ENCODE peak calls at places on chromosomes 12 and 14, in ten cellular contexts. L is AG10803; K is stomach; M is uterus; D is epithelial cell of esophagus; T is foreskin fibroblast; F is CD8-positive, alpha-beta T cell; V is neural progenitor cell; W is fibroblast of mammary gland; Y is heart left ventricle. A is an unnamed sample.

GRCh38 chr12:124374567-124374966 is 79.7 kb downstream of the RFLNA start:
- DNase-seq in F (no peak), L (no peak), V (no peak), T (no peak), Y (no peak), K (no peak), M (no peak), W (no peak), D (no peak), A (no peak)

GRCh38 chr12:46292754-46293402 is 24.0 kb upstream of the SLC38A1 start:
- DNase-seq in M (no peak), L (peak), V (no peak), W (peak), K (no peak), F (no peak), Y (no peak), D (peak), T (no peak), A (no peak)

GRCh38 chr12:55838361-55838760 is 4.4 kb downstream of the MMP19 start:
- DNase-seq in M (no peak), F (no peak), T (no peak), L (no peak), K (no peak), Y (no peak), W (no peak), D (no peak), V (no peak), A (no peak)

GRCh38 chr14:100065942-100066574 is 836 bp downstream of the EVL start:
- DNase-seq in Y (no peak), T (no peak), L (no peak), F (peak), W (peak), D (no peak), V (no peak), M (no peak), K (peak), A (no peak)

GRCh38 chr12:114918535-114919233 is 234.7 kb upstream of the TBX3 start:
- DNase-seq in W (peak), L (peak), V (no peak), Y (no peak), M (no peak), F (no peak), D (peak), K (no peak), T (peak), A (no peak)

GRCh38 chr14:92487513-92488133 is 26.0 kb upstream of the RIN3 start:
- DNase-seq in Y (no peak), D (no peak), V (no peak), K (no peak), W (no peak), F (no peak), T (no peak), L (no peak), M (no peak), A (no peak)

GRCh38 chr12:51822956-51823355 is 25.6 kb downstream of the FIGNL2 start:
- DNase-seq in K (no peak), F (no peak), L (no peak), T (no peak), M (no peak), W (no peak), D (no peak), V (no peak), Y (no peak), A (no peak)

GRCh38 chr12:90679674-90680073 is 275.3 kb downstream of the CCER1 start:
- DNase-seq in Y (no peak), F (no peak), K (no peak), V (no peak), M (no peak), T (no peak), D (peak), W (no peak), L (no peak), A (no peak)

GRCh38 chr12:53726342-53726741 is 910 bp downstream of the CALCOCO1 start:
- DNase-seq in V (no peak), F (no peak), D (peak), Y (no peak), L (no peak), K (no peak), M (no peak), W (no peak), T (no peak), A (no peak)

GRCh38 chr12:75812341-75813018 is 219.1 kb downstream of the PHLDA1 start:
- DNase-seq in Y (no peak), T (peak), V (peak), L (peak), K (no peak), D (no peak), M (peak), W (peak), F (no peak), A (no peak)

GRCh38 chr14:23209651-23210423 is 26.4 kb upstream of the SLC7A8 start:
- DNase-seq in Y (no peak), T (peak), K (no peak), D (peak), F (no peak), L (no peak), W (peak), M (no peak), V (no peak), A (no peak)

GRCh38 chr14:104385189-104386135 is 194.1 kb upstream of the C14orf180 start:
- DNase-seq in K (no peak), Y (no peak), D (no peak), T (no peak), M (peak), V (no peak), W (no peak), F (no peak), L (no peak), A (no peak)

GRCh38 chr14:104974146-104974541 is 4.0 kb downstream of the AHNAK2 start:
- DNase-seq in K (no peak), Y (no peak), W (no peak), F (no peak), T (no peak), M (no peak), V (no peak), D (no peak), L (no peak), A (no peak)

GRCh38 chr12:26857465-26858176 is 24.6 kb upstream of the ITPR2 start:
- DNase-seq in Y (no peak), D (no peak), K (no peak), W (no peak), F (no peak), T (no peak), V (no peak), M (no peak), L (no peak), A (no peak)

GRCh38 chr12:116672842-116673516 is 64.9 kb downstream of the SPRING1 start:
- DNase-seq in T (no peak), Y (no peak), W (no peak), F (no peak), M (no peak), V (no peak), D (no peak), K (no peak), L (no peak), A (no peak)

GRCh38 chr12:116672010-116672409 is 65.9 kb downstream of the SPRING1 start:
- DNase-seq in K (no peak), F (no peak), L (no peak), V (no peak), W (no peak), M (no peak), D (no peak), T (no peak), Y (no peak), A (no peak)

GRCh38 chr12:116674643-116675183 is 63.2 kb downstream of the SPRING1 start:
- DNase-seq in F (no peak), M (no peak), L (peak), T (no peak), W (peak), Y (no peak), V (no peak), D (no peak), K (no peak), A (no peak)

GRCh38 chr12:116675339-116676107 is 62.3 kb downstream of the SPRING1 start:
- DNase-seq in L (no peak), M (no peak), W (no peak), T (no peak), F (no peak), K (no peak), V (peak), Y (peak), D (no peak), A (no peak)

DNA sequence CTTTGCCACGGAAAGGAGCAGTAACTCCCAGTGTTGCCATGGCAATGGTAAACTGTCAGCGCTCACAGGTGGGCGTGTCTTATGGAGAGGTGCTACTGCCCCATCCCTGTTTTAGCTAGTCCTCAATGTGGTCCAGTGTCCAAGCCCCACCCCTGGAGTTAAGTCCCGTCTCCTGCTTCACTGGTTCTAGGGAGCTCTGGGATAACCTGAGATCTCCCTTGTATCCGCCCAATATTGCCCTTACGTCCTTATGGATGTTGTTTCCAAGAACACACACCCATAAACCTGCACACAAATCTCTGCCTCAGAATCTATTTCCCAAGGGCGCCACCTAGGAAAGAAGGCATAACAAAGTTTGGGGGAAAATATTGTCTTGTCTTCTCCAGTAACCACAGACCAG is 64.2 kb downstream of the SPRING1 start:
- DNase-seq in F (no peak), Y (no peak), D (peak), K (no peak), L (no peak), M (no peak), V (peak), T (no peak), W (no peak), A (no peak)
- TF ChIP-seq CTCF in F (no peak), Y (no peak), D (peak), K (no peak), L (no peak), M (no peak), V (peak), T (no peak), W (peak), A (peak)

DNA sequence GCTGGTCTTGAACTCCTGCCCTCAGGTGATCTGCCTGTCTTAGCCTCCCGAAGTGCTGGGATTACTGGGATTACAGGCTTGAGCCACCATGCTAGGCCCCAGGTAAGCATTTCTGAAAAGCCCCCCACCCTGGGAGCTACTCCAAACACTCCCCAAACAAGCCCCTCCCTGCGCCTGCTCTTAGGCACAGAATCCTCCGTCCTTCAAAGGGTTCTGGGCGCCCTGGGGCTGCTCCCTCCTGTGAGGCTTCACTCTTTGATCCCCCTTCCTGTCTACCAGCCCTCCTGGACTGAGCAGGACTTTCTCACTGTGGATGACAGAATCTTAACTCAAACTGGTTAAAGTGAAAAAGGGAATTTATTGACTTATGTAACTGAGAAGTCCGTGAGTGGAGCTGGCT is 66.8 kb upstream of the CLMN start:
- DNase-seq in T (no peak), M (no peak), V (no peak), L (no peak), D (no peak), F (no peak), W (peak), Y (no peak), K (no peak), A (no peak)
- H3K4me3 ChIP-seq in T (no peak), M (no peak), V (no peak), L (no peak), D (no peak), F (no peak), W (no peak), Y (no peak), K (no peak), A (no peak)

GRCh38 chr12:6672143-6672542 is 9.2 kb upstream of the ING4 start:
- DNase-seq in K (no peak), L (no peak), Y (no peak), D (no peak), T (no peak), W (no peak), M (no peak), V (no peak), F (no peak), A (no peak)

GRCh38 chr12:6662906-6663742 is at the start of gene ING4:
- DNase-seq in V (peak), Y (peak), M (peak), D (peak), F (peak), K (peak), L (peak), T (peak), W (peak), A (peak)

GRCh38 chr12:6666211-6666610 is 3.3 kb upstream of the ING4 start:
- DNase-seq in Y (no peak), F (no peak), M (no peak), L (no peak), W (no peak), V (no peak), D (no peak), K (no peak), T (no peak), A (no peak)

GRCh38 chr12:6664902-6665301 is 2.0 kb upstream of the ING4 start:
- DNase-seq in L (peak), W (peak), F (no peak), T (no peak), Y (no peak), V (no peak), D (no peak), K (no peak), M (no peak), A (no peak)

DNA sequence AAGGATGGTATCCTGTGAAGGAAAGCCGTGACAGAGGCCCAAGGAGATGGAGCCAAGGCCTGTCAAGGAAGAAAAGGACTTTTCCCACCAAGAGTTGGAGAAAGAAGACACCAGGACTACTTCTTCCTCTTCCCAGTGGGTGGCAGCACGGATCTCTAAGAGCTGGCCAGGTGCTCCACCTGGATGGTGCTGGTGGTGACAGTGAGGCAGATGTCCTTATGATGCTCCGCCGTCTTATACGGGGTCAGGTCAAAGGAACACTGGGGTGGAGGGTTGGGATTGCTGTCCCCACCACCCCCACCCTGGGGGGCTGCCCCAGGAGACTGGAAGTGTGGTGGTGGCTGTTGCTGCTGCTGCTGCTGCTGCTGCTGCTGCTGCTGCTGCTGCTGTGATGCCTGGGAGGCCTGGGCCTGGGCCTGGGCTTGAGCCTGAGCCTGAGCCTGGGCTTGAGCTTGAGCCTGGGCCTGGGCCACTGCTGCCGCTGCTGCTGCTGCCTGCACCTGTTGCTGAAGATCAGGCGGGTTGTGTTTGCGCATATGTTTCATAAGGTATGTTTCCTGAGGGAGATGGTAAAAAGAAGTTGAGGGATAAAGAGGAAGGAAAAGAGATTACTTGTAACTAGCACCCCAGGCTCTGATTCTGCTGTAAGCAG is 4.8 kb upstream of the ING4 start:
- DNase-seq in L (no peak), M (no peak), K (no peak), F (no peak), Y (no peak), W (no peak), T (no peak), D (peak), V (no peak), A (no peak)
- TF ChIP-seq CTCF in L (no peak), M (no peak), K (no peak), F (no peak), Y (no peak), W (peak), T (peak), D (peak), V (peak), A (peak)

DNA sequence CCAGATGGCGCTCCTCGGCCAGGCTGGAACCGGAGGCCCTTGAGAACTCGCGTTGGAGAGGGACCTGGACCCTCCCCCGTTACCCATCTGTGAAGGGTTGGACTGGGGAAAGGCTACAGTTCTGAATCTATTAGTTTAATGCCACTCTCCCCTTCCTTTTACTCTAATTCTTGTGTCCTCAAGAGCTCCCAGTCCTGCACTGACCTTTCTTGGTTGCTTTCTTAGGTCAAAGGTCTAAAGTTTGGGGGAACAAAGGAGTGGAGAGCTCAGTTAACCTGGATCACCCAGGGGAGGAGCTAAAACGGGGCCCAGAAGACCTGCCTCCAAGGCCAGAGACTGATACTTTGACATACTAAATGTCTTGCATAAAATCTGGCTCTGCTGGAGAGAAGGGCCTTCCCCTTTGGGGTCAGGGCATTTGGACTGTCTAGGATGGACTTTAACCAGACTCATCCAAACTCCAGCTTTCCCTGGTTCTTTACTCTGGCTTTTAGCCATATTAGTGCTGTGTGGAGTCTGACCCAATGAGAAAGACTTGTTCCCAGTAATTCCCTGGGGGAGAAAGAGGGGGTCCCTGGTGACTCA is 923 bp upstream of the MLF2 start:
- DNase-seq in L (no peak), K (no peak), Y (no peak), D (no peak), V (no peak), M (no peak), W (peak), T (no peak), F (no peak), A (no peak)
- H3K4me3 ChIP-seq in L (peak), K (peak), Y (peak), D (no peak), V (peak), M (no peak), W (no peak), T (no peak), F (peak), A (no peak)

GRCh38 chr14:94751956-94752355 is 18.0 kb downstream of the GSC start:
- DNase-seq in L (no peak), M (no peak), Y (no peak), V (no peak), K (no peak), D (no peak), T (no peak), W (no peak), F (no peak), A (no peak)

GRCh38 chr14:94752575-94752974 is 17.3 kb downstream of the GSC start:
- DNase-seq in K (no peak), D (no peak), Y (no peak), T (no peak), L (no peak), V (no peak), F (no peak), W (no peak), M (no peak), A (no peak)

GRCh38 chr14:94751321-94751720 is 18.6 kb downstream of the GSC start:
- DNase-seq in W (no peak), F (no peak), V (no peak), L (no peak), Y (no peak), M (no peak), K (no peak), D (no peak), T (no peak), A (no peak)

GRCh38 chr14:94748667-94749347 is 21.1 kb downstream of the GSC start:
- DNase-seq in L (no peak), Y (no peak), M (no peak), T (no peak), F (no peak), V (peak), D (no peak), K (peak), W (peak), A (no peak)

GRCh38 chr14:94750371-94750770 is 19.5 kb downstream of the GSC start:
- DNase-seq in Y (no peak), V (peak), F (no peak), W (no peak), K (no peak), L (no peak), M (no peak), D (no peak), T (no peak), A (no peak)
- TF ChIP-seq CTCF in Y (no peak), V (no peak), F (no peak), W (no peak), K (no peak), L (no peak), M (no peak), D (no peak), T (no peak), A (no peak)

GRCh38 chr12:77232045-77232444 is 166.7 kb upstream of the E2F7 start:
- DNase-seq in Y (no peak), L (peak), T (peak), W (peak), D (peak), V (no peak), F (no peak), K (no peak), M (peak), A (no peak)
- H3K4me3 ChIP-seq in Y (no peak), L (no peak), T (no peak), W (no peak), D (no peak), V (no peak), F (no peak), K (no peak), M (no peak), A (no peak)

GRCh38 chr14:51967521-51967920 is 21.8 kb upstream of the RTRAF start:
- DNase-seq in W (no peak), F (no peak), K (no peak), V (no peak), Y (no peak), L (peak), M (no peak), D (no peak), T (no peak), A (no peak)

GRCh38 chr14:51972566-51972965 is 16.8 kb upstream of the RTRAF start:
- DNase-seq in L (peak), F (no peak), M (no peak), Y (no peak), D (no peak), V (no peak), T (no peak), W (no peak), K (no peak), A (no peak)

GRCh38 chr14:51969852-51970251 is 19.5 kb upstream of the RTRAF start:
- DNase-seq in V (no peak), K (no peak), D (no peak), T (no peak), Y (no peak), W (no peak), F (no peak), M (no peak), L (no peak), A (no peak)
- TF ChIP-seq CTCF in V (no peak), K (no peak), D (no peak), T (no peak), Y (no peak), W (no peak), F (no peak), M (no peak), L (no peak), A (no peak)

GRCh38 chr12:646303-647038 is 16.8 kb downstream of the NINJ2 start:
- DNase-seq in W (peak), L (peak), K (peak), F (no peak), Y (peak), M (peak), T (no peak), V (no peak), D (no peak), A (no peak)
- H3K4me3 ChIP-seq in W (no peak), L (no peak), K (no peak), F (no peak), Y (peak), M (no peak), T (no peak), V (no peak), D (no peak), A (no peak)

GRCh38 chr12:98591209-98591608 is 2.3 kb upstream of the SLC25A3 start:
- DNase-seq in D (no peak), L (peak), T (no peak), V (no peak), K (no peak), Y (no peak), W (no peak), M (no peak), F (no peak), A (no peak)
- TF ChIP-seq CTCF in D (no peak), L (peak), T (no peak), V (no peak), K (no peak), Y (no peak), W (no peak), M (no peak), F (no peak), A (no peak)

GRCh38 chr12:41190360-41190759 is 2.2 kb downstream of the PDZRN4 start:
- DNase-seq in L (no peak), T (peak), D (peak), F (no peak), Y (no peak), K (no peak), M (no peak), W (peak), V (peak), A (no peak)
- H3K4me3 ChIP-seq in L (no peak), T (no peak), D (no peak), F (no peak), Y (peak), K (peak), M (peak), W (no peak), V (peak), A (no peak)